ENCODE peak calls at places on chromosomes 11 and 22, in four cellular contexts. L, C, G and F are unnamed samples.

GRCh38 chr11:79431535-79431934 is 9.3 kb downstream of the TENM4 start:
- DNase-seq in C (no peak), G (no peak), L (no peak), F (no peak)

GRCh38 chr22:42637555-42637954 is 2.8 kb downstream of the ATP5MGL start:
- DNase-seq in L (no peak), G (no peak), C (no peak), F (no peak)

GRCh38 chr11:130476200-130476921 is 27.9 kb downstream of the ADAMTS15 start:
- DNase-seq in L (no peak), G (no peak), C (no peak), F (no peak)

GRCh38 chr22:25645964-25646363 is 81.5 kb downstream of the GRK3 start:
- DNase-seq in C (no peak), G (no peak), L (no peak), F (no peak)

GRCh38 chr22:42879371-42880021 is 22.4 kb upstream of the ARFGAP3 start:
- DNase-seq in C (no peak), L (no peak), G (no peak), F (no peak)

GRCh38 chr11:123404626-123405025 is 25.4 kb upstream of the GRAMD1B start:
- DNase-seq in C (no peak), L (no peak), G (no peak), F (no peak)

GRCh38 chr11:128862913-128863660 is 4.0 kb downstream of the KCNJ1 start:
- DNase-seq in C (no peak), L (no peak), G (no peak), F (no peak)

GRCh38 chr11:15074206-15075161 is 1.1 kb downstream of the CALCB start:
- DNase-seq in C (peak; percentile 62), G (peak; percentile 52), L (peak; percentile 69), F (peak; percentile 97)

GRCh38 chr22:43990044-43990443 is 34.1 kb upstream of the PARVB start:
- DNase-seq in C (no peak), G (no peak), L (no peak), F (no peak)

GRCh38 chr11:126892781-126893180 is 107.8 kb downstream of the KIRREL3 start:
- DNase-seq in L (no peak), G (no peak), C (no peak), F (no peak)

GRCh38 chr11:6617315-6617781 is 1.9 kb downstream of the TPP1 start:
- DNase-seq in L (no peak), C (no peak), G (no peak), F (no peak)

GRCh38 chr11:69087811-69088210 is 39.1 kb downstream of the TPCN2 start:
- DNase-seq in G (no peak), L (no peak), C (no peak), F (no peak)

GRCh38 chr11:122319011-122319410 is 203.0 kb upstream of the BLID start:
- DNase-seq in C (no peak), L (no peak), G (no peak), F (no peak)

GRCh38 chr11:88352139-88352538 is 14.6 kb upstream of the CTSC start:
- DNase-seq in C (no peak), L (no peak), G (no peak), F (no peak)

GRCh38 chr11:125932301-125932700 is 13.5 kb upstream of the VSIG10L2 start:
- DNase-seq in C (no peak), L (no peak), G (no peak), F (no peak)

GRCh38 chr22:49267996-49268395 is 559.7 kb downstream of the BRD1 start:
- DNase-seq in C (no peak), L (no peak), G (no peak), F (no peak)

GRCh38 chr11:86984701-86985100 is 29.5 kb upstream of the FZD4 start:
- DNase-seq in G (no peak), L (no peak), C (no peak), F (no peak)

GRCh38 chr22:35612903-35613302 is 4.2 kb downstream of the MB start:
- DNase-seq in L (no peak), C (no peak), G (no peak), F (no peak)

GRCh38 chr22:30908051-30908461 is 60.5 kb downstream of the MORC2 start:
- DNase-seq in L (no peak), G (no peak), C (no peak), F (no peak)

GRCh38 chr11:70547821-70548670 is 149.7 kb downstream of the CTTN start:
- DNase-seq in C (no peak), G (no peak), L (no peak), F (no peak)

GRCh38 chr11:111183706-111184105 is 61.8 kb upstream of the POU2AF2 start:
- DNase-seq in G (no peak), L (no peak), C (no peak), F (no peak)

GRCh38 chr22:30397656-30398635 is 1.1 kb downstream of the SEC14L2 start:
- DNase-seq in G (peak; percentile 41), C (no peak), L (no peak), F (no peak)

GRCh38 chr11:35035894-35036408 is 103.0 kb upstream of the CD44 start:
- DNase-seq in G (no peak), L (no peak), C (no peak), F (no peak)

GRCh38 chr11:75603791-75604736 is 42.0 kb downstream of the SERPINH1 start:
- DNase-seq in G (no peak), L (no peak), C (no peak), F (no peak)

GRCh38 chr11:121295246-121296007 is 2.9 kb downstream of the SC5D start:
- DNase-seq in C (peak; percentile 52), G (no peak), L (no peak), F (no peak)

GRCh38 chr11:35088226-35088625 is 50.7 kb upstream of the CD44 start:
- DNase-seq in G (no peak), L (no peak), C (no peak), F (no peak)

GRCh38 chr11:65625628-65626342 is 10.2 kb downstream of the PCNX3 start:
- DNase-seq in C (no peak), L (peak; percentile 69), G (peak; percentile 39), F (peak; percentile 52)

GRCh38 chr11:116513278-116513823 is 259.4 kb downstream of the BUD13 start:
- DNase-seq in L (no peak), C (no peak), G (no peak), F (no peak)

DNA sequence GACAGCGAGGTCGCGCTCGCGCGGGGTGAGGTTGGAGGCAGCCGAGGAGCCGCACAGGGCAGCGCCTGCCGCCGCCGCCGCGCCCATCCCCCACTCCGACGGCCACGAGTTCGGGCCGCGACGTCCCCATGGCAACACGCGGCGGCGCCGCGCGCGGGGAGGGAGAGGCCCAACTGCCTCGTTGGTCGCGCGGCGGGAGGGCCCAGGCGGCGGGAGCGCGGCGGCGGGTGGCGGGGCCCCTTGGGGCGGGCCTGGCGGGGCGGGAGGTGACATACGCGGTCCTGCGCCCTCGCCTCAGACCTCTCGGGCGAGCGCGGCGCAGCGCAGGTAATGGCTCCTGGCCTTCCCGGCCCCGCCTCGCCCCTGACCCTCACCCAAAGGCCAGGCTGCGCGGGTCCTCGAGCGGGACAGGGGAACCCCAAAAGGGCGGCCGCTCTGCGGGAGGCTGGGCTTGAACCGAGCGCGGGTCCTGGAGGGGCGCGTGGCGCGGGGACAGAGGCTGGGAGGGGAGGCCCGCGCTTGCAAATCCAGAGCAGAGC is at the start of gene DEUP1:
- DNase-seq in C (no peak), L (peak; percentile 2), G (peak; percentile 83), F (peak; percentile 50)
- TF ChIP-seq HMGXB4 in C (no peak), L (no peak), G (no peak), F (no peak)

DNA sequence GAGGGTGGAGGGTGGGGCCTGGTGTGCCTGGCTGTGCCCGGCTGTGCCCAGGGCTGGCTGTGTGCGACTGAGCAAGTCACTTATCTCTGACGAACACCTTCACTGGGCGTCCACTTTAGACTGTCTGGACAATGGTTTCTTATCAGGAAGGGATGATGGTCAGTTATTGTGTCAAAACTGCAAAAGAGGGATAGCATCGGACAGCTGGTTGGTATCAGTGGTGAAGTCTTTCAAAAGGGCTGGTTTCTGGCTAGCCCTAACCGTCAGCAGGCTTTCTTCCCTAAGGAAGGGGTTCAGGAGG is 4.1 kb upstream of the MGAT3 start:
- DNase-seq in L (no peak), C (no peak), G (peak; percentile 61), F (no peak)
- TF ChIP-seq HMGXB4 in L (no peak), C (no peak), G (no peak), F (no peak)

DNA sequence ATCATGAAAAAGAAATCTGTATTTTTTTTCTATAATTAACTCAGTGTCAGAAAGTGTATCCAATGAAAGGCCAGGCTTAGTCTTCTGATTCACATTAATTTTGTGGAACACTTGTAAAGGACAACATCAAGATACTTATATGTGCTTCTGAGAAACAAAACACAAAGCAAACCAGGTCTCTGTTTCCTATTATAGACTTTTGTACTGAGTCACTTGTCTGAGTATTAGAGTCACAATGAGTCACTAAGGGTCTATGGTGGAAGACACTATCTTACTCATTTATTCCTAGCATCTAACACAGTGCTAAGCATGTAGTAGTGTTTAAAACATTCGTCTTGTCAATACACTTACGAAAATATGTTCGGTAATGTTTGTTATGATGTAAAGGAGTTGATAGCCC is 297.8 kb upstream of the CCDC90B start:
- DNase-seq in L (no peak), G (no peak), C (no peak), F (no peak)
- TF ChIP-seq HMGXB4 in L (no peak), G (no peak), C (no peak), F (no peak)

DNA sequence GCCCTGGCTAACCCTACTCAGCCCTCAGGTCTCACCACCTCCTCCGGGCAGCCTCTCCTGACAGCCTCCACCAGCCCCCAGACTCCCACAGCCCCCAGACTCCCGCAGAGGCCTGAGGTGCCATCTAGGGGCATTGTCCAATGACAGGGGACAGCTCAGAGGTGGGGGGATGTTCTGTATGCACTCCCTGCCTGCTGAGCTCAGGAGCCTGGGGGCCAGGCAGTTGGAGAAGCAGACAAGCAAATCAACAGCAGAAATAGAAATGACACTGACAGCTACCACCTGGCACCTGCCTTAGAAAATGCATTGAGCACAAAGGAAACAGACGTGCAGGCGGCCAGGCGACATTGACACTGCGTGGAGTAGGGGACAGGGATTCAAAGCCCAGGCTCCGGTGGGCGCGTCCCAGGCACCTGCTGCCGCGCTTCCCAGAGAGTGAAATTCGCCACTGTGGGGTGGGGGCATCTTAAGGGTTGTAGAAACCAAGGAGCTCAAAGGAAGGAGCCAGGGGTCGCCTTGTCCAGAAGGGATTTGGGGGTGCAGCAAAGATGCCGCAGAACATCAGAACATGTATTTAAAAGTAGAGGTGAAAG is 22.5 kb upstream of the WNT7B start:
- DNase-seq in L (no peak), C (no peak), G (no peak), F (no peak)
- TF ChIP-seq HMGXB4 in L (no peak), C (no peak), G (no peak), F (no peak)